ENCODE peak calls at places on chromosomes 4 and X, in seven cellular contexts. E, A, I, D, J, M and W are unnamed samples.

GRCh38 chr4:72568959-72569718 is at the start of gene ADAMTS3:
- DNase-seq in E (peak), D (peak), J (peak), A (peak), M (peak), I (peak), W (peak)

GRCh38 chrX:56798866-56799864 is 70.1 kb downstream of the NBDY start:
- DNase-seq in D (no peak), J (no peak), M (peak), E (no peak), I (no peak), A (peak), W (no peak)

GRCh38 chr4:92497141-92497540 is 193.4 kb downstream of the GRID2 start:
- DNase-seq in M (no peak), A (no peak), J (no peak), I (no peak), E (no peak), D (no peak), W (no peak)

GRCh38 chr4:180356766-180357165 is 1886.4 kb upstream of the TENM3 start:
- DNase-seq in D (no peak), A (no peak), E (no peak), M (no peak), I (no peak), J (no peak), W (no peak)

GRCh38 chrX:43423876-43424275 is 232.2 kb upstream of the MAOA start:
- DNase-seq in D (no peak), J (no peak), A (no peak), I (no peak), E (no peak), M (no peak), W (no peak)

GRCh38 chr4:91826186-91826585 is 477.6 kb upstream of the GRID2 start:
- DNase-seq in E (no peak), M (no peak), D (no peak), A (no peak), J (no peak), I (no peak), W (no peak)

GRCh38 chr4:83109480-83110221 is 4.9 kb downstream of the PLAC8 start:
- DNase-seq in I (no peak), E (peak), M (no peak), A (peak), J (peak), D (no peak), W (no peak)

GRCh38 chrX:132077414-132077813 is 50.4 kb downstream of the FRMD7 start:
- DNase-seq in J (no peak), I (no peak), A (no peak), D (no peak), E (no peak), M (no peak), W (no peak)

GRCh38 chr4:174437324-174437723 is 85.0 kb downstream of the HPGD start:
- DNase-seq in D (no peak), A (no peak), J (no peak), I (no peak), M (no peak), E (no peak), W (no peak)

GRCh38 chrX:66015152-66015827 is 24.6 kb downstream of the VSIG4 start:
- DNase-seq in J (peak), I (no peak), D (peak), E (no peak), M (no peak), A (peak), W (no peak)

GRCh38 chr4:26823583-26823982 is 37.1 kb upstream of the STIM2 start:
- DNase-seq in D (no peak), I (no peak), A (no peak), J (no peak), E (no peak), M (no peak), W (no peak)

GRCh38 chr4:38980903-38981676 is 51.1 kb downstream of the TMEM156 start:
- DNase-seq in I (no peak), M (no peak), A (no peak), J (peak), D (no peak), E (no peak), W (no peak)

GRCh38 chr4:98778206-98778605 is 119.8 kb upstream of the TSPAN5 start:
- DNase-seq in M (no peak), E (no peak), J (peak), I (no peak), D (no peak), A (no peak), W (no peak)

GRCh38 chr4:159349332-159349731 is 246.5 kb downstream of the RAPGEF2 start:
- DNase-seq in I (no peak), J (no peak), E (no peak), M (no peak), D (no peak), A (no peak), W (no peak)

GRCh38 chr4:36753048-36753447 is 471.6 kb downstream of the DTHD1 start:
- DNase-seq in D (no peak), M (no peak), E (no peak), A (no peak), I (no peak), J (no peak), W (no peak)

DNA sequence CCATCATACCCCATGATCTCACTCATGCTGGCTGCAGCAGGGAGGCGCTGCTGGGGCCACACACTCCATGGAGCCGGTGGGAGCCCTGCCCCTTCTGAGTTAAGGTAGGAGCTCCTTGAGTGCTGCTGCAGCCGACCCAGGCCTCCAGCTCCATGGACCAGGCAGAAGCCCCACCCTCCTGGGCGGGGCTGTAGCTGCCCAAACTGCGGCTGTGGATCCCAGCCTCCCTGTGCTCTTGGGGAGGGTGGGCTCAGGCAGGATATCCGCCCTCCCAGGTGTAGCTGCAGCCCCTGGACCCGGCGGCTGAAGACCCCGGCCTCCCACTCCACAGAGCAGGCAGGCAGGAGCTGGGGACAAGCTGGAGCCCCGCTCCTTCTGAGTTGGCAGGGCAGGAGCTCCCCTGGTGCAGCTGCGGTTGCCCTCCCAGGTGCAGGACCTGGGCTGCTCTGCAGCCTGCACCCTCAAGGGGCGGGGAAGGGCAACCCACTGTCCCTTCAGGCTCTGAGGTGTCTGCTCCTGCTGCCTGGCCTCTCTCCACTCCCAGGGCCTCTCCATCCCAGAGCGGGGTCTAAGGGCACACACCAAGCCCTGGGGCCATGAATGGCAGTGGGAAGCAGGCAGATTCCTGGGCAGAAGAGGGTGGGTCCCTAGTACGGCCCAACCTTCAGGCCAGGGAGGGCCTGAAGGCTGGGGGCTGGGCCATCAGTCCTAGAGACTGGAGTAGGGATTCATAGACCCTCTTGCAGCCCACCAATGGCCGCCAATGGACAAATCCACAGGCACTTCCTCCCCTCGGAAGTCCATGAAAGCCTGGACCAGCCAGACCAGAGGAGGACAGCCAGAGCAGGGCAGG is 466.1 kb downstream of the DTHD1 start:
- DNase-seq in J (no peak), I (no peak), D (no peak), E (no peak), M (no peak), A (no peak), W (no peak)
- TF ChIP-seq CTCF in J (no peak), I (no peak), D (no peak), E (no peak), M (no peak), A (no peak), W (no peak)

GRCh38 chr4:186725422-186726149 is 1.9 kb upstream of the FAT1 start:
- DNase-seq in I (peak), J (no peak), E (peak), D (peak), A (peak), M (peak), W (peak)
- TF ChIP-seq POLR2A in I (no peak), J (no peak), E (no peak), D (no peak), A (no peak), M (no peak), W (no peak)

GRCh38 chrX:80550722-80551121 is 130.5 kb downstream of the TENT5D start:
- DNase-seq in J (peak), I (no peak), A (no peak), D (no peak), E (no peak), M (no peak), W (no peak)
- TF ChIP-seq CTCF in J (peak), I (no peak), A (no peak), D (no peak), E (no peak), M (no peak), W (no peak)

DNA sequence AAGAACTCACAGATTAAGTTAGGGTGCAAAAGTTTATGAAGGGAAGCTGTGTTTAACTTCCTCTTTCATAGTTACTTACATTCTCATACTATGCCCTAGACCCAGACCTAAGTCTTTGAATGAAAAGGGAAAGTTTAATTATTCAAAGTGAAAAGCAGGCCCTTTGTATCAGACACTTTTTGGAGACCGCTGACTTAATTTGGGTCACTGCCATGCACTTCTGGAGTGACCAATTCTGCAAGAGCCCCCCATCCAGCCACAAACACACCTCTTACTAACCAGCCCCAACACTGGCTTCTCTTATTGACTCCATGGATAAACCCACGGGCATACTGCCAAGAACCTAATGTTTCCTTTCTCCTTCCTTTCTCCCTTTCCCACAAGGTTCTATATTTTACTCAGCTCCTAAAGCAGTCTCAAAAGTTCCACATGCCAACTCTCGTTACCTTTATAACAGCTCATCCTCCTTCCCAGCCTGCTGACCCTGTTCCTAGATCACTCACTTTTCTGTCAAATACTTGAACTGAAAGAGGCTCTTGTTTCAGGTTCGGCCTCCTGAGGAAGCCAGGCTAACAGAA is 34.5 kb downstream of the ABCE1 start:
- DNase-seq in D (no peak), J (peak), A (no peak), M (no peak), I (no peak), E (no peak), W (no peak)
- TF ChIP-seq POLR2A in D (no peak), J (no peak), A (no peak), M (no peak), I (no peak), E (no peak), W (no peak)

GRCh38 chr4:143357161-143357845 is 20.6 kb downstream of the GAB1 start:
- DNase-seq in A (peak), E (no peak), I (no peak), D (no peak), J (no peak), M (no peak), W (no peak)

GRCh38 chr4:143358419-143358818 is 21.7 kb downstream of the GAB1 start:
- DNase-seq in M (no peak), J (no peak), E (no peak), D (no peak), A (no peak), I (no peak), W (no peak)

GRCh38 chr4:143355540-143356217 is 19.0 kb downstream of the GAB1 start:
- DNase-seq in M (no peak), D (no peak), I (no peak), A (no peak), E (no peak), J (no peak), W (no peak)

GRCh38 chr4:143354990-143355389 is 18.3 kb downstream of the GAB1 start:
- DNase-seq in J (no peak), E (no peak), M (no peak), D (no peak), I (no peak), A (no peak), W (no peak)

GRCh38 chr4:143356493-143356892 is 19.8 kb downstream of the GAB1 start:
- DNase-seq in D (no peak), J (no peak), M (no peak), E (no peak), I (no peak), A (no peak), W (no peak)
- TF ChIP-seq CTCF in D (no peak), J (no peak), M (no peak), E (no peak), I (no peak), A (no peak), W (no peak)

GRCh38 chrX:118724352-118724751 is 3.1 kb upstream of the IL13RA1 start:
- DNase-seq in D (no peak), M (no peak), E (no peak), I (no peak), J (peak), A (no peak), W (no peak)

GRCh38 chrX:118727686-118728339 is 407 bp downstream of the IL13RA1 start:
- DNase-seq in A (peak), J (peak), D (no peak), E (peak), I (no peak), M (peak), W (no peak)

GRCh38 chrX:118729043-118729652 is 1.7 kb downstream of the IL13RA1 start:
- DNase-seq in I (no peak), D (no peak), E (no peak), J (no peak), A (no peak), M (no peak), W (no peak)

GRCh38 chrX:118724775-118725174 is 2.6 kb upstream of the IL13RA1 start:
- DNase-seq in D (no peak), E (no peak), J (no peak), I (no peak), M (no peak), A (no peak), W (no peak)

GRCh38 chrX:118726887-118727685 is at the start of gene IL13RA1:
- DNase-seq in A (peak), J (peak), M (peak), I (peak), E (peak), D (peak), W (peak)
- TF ChIP-seq POLR2A in A (peak), J (no peak), M (peak), I (peak), E (peak), D (no peak), W (no peak)

GRCh38 chrX:83416273-83416672 is 91.8 kb upstream of the POU3F4 start:
- DNase-seq in M (no peak), I (no peak), E (no peak), A (no peak), D (no peak), J (peak), W (no peak)
- TF ChIP-seq CTCF in M (no peak), I (peak), E (no peak), A (no peak), D (no peak), J (peak), W (no peak)

DNA sequence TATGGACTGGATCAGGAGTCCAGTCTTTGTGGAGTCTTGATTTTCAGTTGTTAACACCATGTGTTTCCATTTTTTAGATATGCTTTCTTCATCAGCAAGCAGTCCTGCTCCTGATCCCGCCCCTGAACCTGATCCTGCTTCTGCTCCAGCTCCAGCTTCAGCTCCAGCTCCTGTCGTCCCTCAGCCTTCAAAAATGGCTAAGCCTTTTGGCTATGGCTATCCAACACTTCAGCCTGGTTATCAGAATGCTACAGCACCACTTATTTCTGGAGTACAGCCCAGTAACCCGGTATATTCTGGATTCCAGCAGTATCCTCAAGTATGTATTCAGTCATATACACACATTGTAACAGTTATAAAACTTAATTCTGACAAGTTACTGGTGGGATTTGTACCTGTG is 60.9 kb downstream of the SEC24B start:
- DNase-seq in D (no peak), J (no peak), I (no peak), M (no peak), E (no peak), A (no peak), W (no peak)
- TF ChIP-seq POLR2A in D (no peak), J (no peak), I (no peak), M (no peak), E (no peak), A (no peak), W (no peak)